ENCODE peak calls at places on chromosomes 1 and 21, in six cellular contexts. Q, K, F, P, R and W are unnamed samples.

GRCh38 chr1:154775559-154776338 is 94.3 kb downstream of the KCNN3 start:
- DNase-seq in Q (no peak), K (no peak), F (no peak), P (no peak), R (no peak), W (no peak)

GRCh38 chr1:161044908-161045748 is 649 bp downstream of the USF1 start:
- DNase-seq in Q (peak; percentile 78), K (peak; percentile 68), F (peak; percentile 71), P (peak; percentile 8), R (no peak), W (peak; percentile 31)

GRCh38 chr21:34865922-34866271 is 183.2 kb downstream of the RUNX1 start:
- DNase-seq in Q (peak; percentile 38), K (peak; percentile 50), F (no peak), P (no peak), R (no peak), W (no peak)

GRCh38 chr21:41808094-41808493 is 41.2 kb upstream of the RIPK4 start:
- DNase-seq in Q (no peak), K (no peak), F (no peak), P (no peak), R (no peak), W (no peak)

GRCh38 chr1:77889671-77890070 is 1.2 kb downstream of the NEXN start:
- DNase-seq in Q (peak; percentile 82), K (no peak), F (no peak), P (no peak), R (no peak), W (no peak)

GRCh38 chr1:28437260-28437923 is 67.9 kb downstream of the PHACTR4 start:
- DNase-seq in Q (peak; percentile 74), K (no peak), F (no peak), P (no peak), R (no peak), W (peak; percentile 51)

GRCh38 chr1:185593271-185593670 is 140.9 kb upstream of the HMCN1 start:
- DNase-seq in Q (no peak), K (no peak), F (no peak), P (no peak), R (no peak), W (no peak)

GRCh38 chr1:56814205-56814604 is 5.0 kb downstream of the FYB2 start:
- DNase-seq in Q (no peak), K (no peak), F (no peak), P (no peak), R (no peak), W (no peak)

GRCh38 chr1:205811660-205812059 is 1.3 kb downstream of the SLC41A1 start:
- DNase-seq in Q (peak; percentile 28), K (no peak), F (no peak), P (no peak), R (no peak), W (no peak)

GRCh38 chr1:52403566-52404115 is 582 bp downstream of the ORC1 start:
- DNase-seq in Q (peak; percentile 80), K (peak; percentile 73), F (peak; percentile 52), P (peak; percentile 51), R (no peak), W (peak; percentile 40)

GRCh38 chr1:2406451-2407041 is 5.8 kb downstream of the PEX10 start:
- DNase-seq in Q (no peak), K (no peak), F (no peak), P (no peak), R (no peak), W (no peak)

GRCh38 chr1:29114654-29115053 is 9.0 kb downstream of the TMEM200B start:
- DNase-seq in Q (no peak), K (no peak), F (no peak), P (no peak), R (no peak), W (no peak)

GRCh38 chr1:16888806-16889178 is 7.0 kb upstream of the RNU1-2 start:
- DNase-seq in Q (peak; percentile 14), K (peak; percentile 61), F (no peak), P (no peak), R (no peak), W (no peak)

GRCh38 chr1:234619071-234619480 is 9.1 kb upstream of the IRF2BP2 start:
- DNase-seq in Q (no peak), K (no peak), F (no peak), P (no peak), R (no peak), W (no peak)

GRCh38 chr1:22895357-22895756 is 77.3 kb downstream of the LACTBL1 start:
- DNase-seq in Q (no peak), K (no peak), F (no peak), P (no peak), R (no peak), W (no peak)

GRCh38 chr1:42853116-42853884 is 6.9 kb downstream of the ZNF691 start:
- DNase-seq in Q (no peak), K (no peak), F (no peak), P (no peak), R (no peak), W (no peak)

GRCh38 chr1:7366286-7366954 is 404.7 kb upstream of the VAMP3 start:
- DNase-seq in Q (no peak), K (no peak), F (no peak), P (peak; percentile 42), R (no peak), W (no peak)